ENCODE peak calls at places on chromosomes 16 and 17, in five cellular contexts. One of them, this sample, is unnamed.

GRCh38 chr17:78652913-78653312 is 75.7 kb upstream of the DNAH17 start:
- DNase-seq in NCI-H2171 treated with DMSO at 0.1 percent for 48 hours: no peak
- DNase-seq in ascending aorta: no peak
- DNase-seq in NCI-H446: no peak
- DNase-seq in heart right ventricle: no peak
- DNase-seq in this sample: no peak

GRCh38 chr16:67764153-67764552 is 42.2 kb downstream of the RANBP10 start:
- DNase-seq in NCI-H2171 treated with DMSO at 0.1 percent for 48 hours: no peak
- DNase-seq in ascending aorta: no peak
- DNase-seq in NCI-H446: no peak
- DNase-seq in heart right ventricle: no peak
- DNase-seq in this sample: no peak

GRCh38 chr17:64183815-64184397 is 54.0 kb upstream of the ERN1 start:
- DNase-seq in NCI-H2171 treated with DMSO at 0.1 percent for 48 hours: peak
- DNase-seq in ascending aorta: no peak
- DNase-seq in NCI-H446: no peak
- DNase-seq in heart right ventricle: no peak
- DNase-seq in this sample: no peak

GRCh38 chr17:76071497-76072148 is 694 bp downstream of the SRP68 start:
- DNase-seq in NCI-H2171 treated with DMSO at 0.1 percent for 48 hours: no peak
- DNase-seq in ascending aorta: no peak
- DNase-seq in NCI-H446: no peak
- DNase-seq in heart right ventricle: no peak
- DNase-seq in this sample: no peak

GRCh38 chr17:78725448-78726021 is 56.5 kb downstream of the CYTH1 start:
- DNase-seq in NCI-H2171 treated with DMSO at 0.1 percent for 48 hours: no peak
- DNase-seq in ascending aorta: no peak
- DNase-seq in NCI-H446: no peak
- DNase-seq in heart right ventricle: no peak
- DNase-seq in this sample: no peak

GRCh38 chr16:30491744-30492308 is 19.3 kb downstream of the ITGAL start:
- DNase-seq in NCI-H2171 treated with DMSO at 0.1 percent for 48 hours: no peak
- DNase-seq in ascending aorta: no peak
- DNase-seq in NCI-H446: no peak
- DNase-seq in heart right ventricle: no peak
- DNase-seq in this sample: peak

GRCh38 chr17:39867084-39867890 is 715 bp upstream of the ZPBP2 start:
- DNase-seq in NCI-H2171 treated with DMSO at 0.1 percent for 48 hours: no peak
- DNase-seq in ascending aorta: no peak
- DNase-seq in NCI-H446: no peak
- DNase-seq in heart right ventricle: no peak
- DNase-seq in this sample: peak

GRCh38 chr17:28746611-28747045 is 2.8 kb downstream of the TRAF4 start:
- DNase-seq in NCI-H2171 treated with DMSO at 0.1 percent for 48 hours: peak
- DNase-seq in ascending aorta: no peak
- DNase-seq in NCI-H446: no peak
- DNase-seq in heart right ventricle: no peak
- DNase-seq in this sample: no peak

GRCh38 chr17:76539631-76540271 is at the start of gene PRCD:
- DNase-seq in NCI-H2171 treated with DMSO at 0.1 percent for 48 hours: no peak
- DNase-seq in ascending aorta: no peak
- DNase-seq in NCI-H446: no peak
- DNase-seq in heart right ventricle: no peak
- DNase-seq in this sample: no peak

GRCh38 chr17:27782791-27783206 is 17.5 kb downstream of the NOS2 start:
- DNase-seq in NCI-H2171 treated with DMSO at 0.1 percent for 48 hours: peak
- DNase-seq in ascending aorta: no peak
- DNase-seq in NCI-H446: peak
- DNase-seq in heart right ventricle: peak
- DNase-seq in this sample: no peak

GRCh38 chr16:83402969-83403368 is 404.8 kb upstream of the HSBP1 start:
- DNase-seq in NCI-H2171 treated with DMSO at 0.1 percent for 48 hours: peak
- DNase-seq in ascending aorta: no peak
- DNase-seq in NCI-H446: no peak
- DNase-seq in heart right ventricle: no peak
- DNase-seq in this sample: no peak

GRCh38 chr17:1783834-1784611 is 22.2 kb downstream of the SERPINF1 start:
- DNase-seq in NCI-H2171 treated with DMSO at 0.1 percent for 48 hours: peak
- DNase-seq in ascending aorta: peak
- DNase-seq in NCI-H446: no peak
- DNase-seq in heart right ventricle: peak
- DNase-seq in this sample: no peak

GRCh38 chr17:13001991-13002615 is 15.7 kb downstream of the ELAC2 start:
- DNase-seq in NCI-H2171 treated with DMSO at 0.1 percent for 48 hours: peak
- DNase-seq in ascending aorta: no peak
- DNase-seq in NCI-H446: no peak
- DNase-seq in heart right ventricle: no peak
- DNase-seq in this sample: no peak

GRCh38 chr17:15452746-15453145 is 14.7 kb downstream of the CDRT4 start:
- DNase-seq in NCI-H2171 treated with DMSO at 0.1 percent for 48 hours: no peak
- DNase-seq in ascending aorta: no peak
- DNase-seq in NCI-H446: no peak
- DNase-seq in heart right ventricle: no peak
- DNase-seq in this sample: no peak

GRCh38 chr16:82834156-82834758 is 207.5 kb downstream of the CDH13 start:
- DNase-seq in NCI-H2171 treated with DMSO at 0.1 percent for 48 hours: no peak
- DNase-seq in ascending aorta: no peak
- DNase-seq in NCI-H446: no peak
- DNase-seq in heart right ventricle: no peak
- DNase-seq in this sample: no peak

GRCh38 chr17:72432143-72432604 is 311.4 kb downstream of the SOX9 start:
- DNase-seq in NCI-H2171 treated with DMSO at 0.1 percent for 48 hours: peak
- DNase-seq in ascending aorta: peak
- DNase-seq in NCI-H446: no peak
- DNase-seq in heart right ventricle: no peak
- DNase-seq in this sample: no peak

GRCh38 chr17:2792541-2793169 is 3.6 kb upstream of the RAP1GAP2 start:
- DNase-seq in NCI-H2171 treated with DMSO at 0.1 percent for 48 hours: no peak
- DNase-seq in ascending aorta: no peak
- DNase-seq in NCI-H446: no peak
- DNase-seq in heart right ventricle: no peak
- DNase-seq in this sample: peak

GRCh38 chr17:50308666-50309065 is 34.4 kb downstream of the TMEM92 start:
- DNase-seq in NCI-H2171 treated with DMSO at 0.1 percent for 48 hours: no peak
- DNase-seq in ascending aorta: no peak
- DNase-seq in NCI-H446: no peak
- DNase-seq in heart right ventricle: no peak
- DNase-seq in this sample: no peak

GRCh38 chr17:30278032-30278431 is 13.7 kb downstream of the BLMH start:
- DNase-seq in NCI-H2171 treated with DMSO at 0.1 percent for 48 hours: peak
- DNase-seq in ascending aorta: no peak
- DNase-seq in NCI-H446: no peak
- DNase-seq in heart right ventricle: no peak
- DNase-seq in this sample: no peak

GRCh38 chr17:4998027-4998665 is 396 bp downstream of the KIF1C start:
- DNase-seq in NCI-H2171 treated with DMSO at 0.1 percent for 48 hours: peak
- DNase-seq in ascending aorta: peak
- DNase-seq in NCI-H446: no peak
- DNase-seq in heart right ventricle: peak
- DNase-seq in this sample: peak

GRCh38 chr17:58329035-58329807 is 626 bp upstream of the TSPOAP1 start:
- DNase-seq in NCI-H2171 treated with DMSO at 0.1 percent for 48 hours: no peak
- DNase-seq in ascending aorta: no peak
- DNase-seq in NCI-H446: no peak
- DNase-seq in heart right ventricle: no peak
- DNase-seq in this sample: peak

GRCh38 chr16:87037012-87037411 is 280.2 kb downstream of the C16orf95 start:
- DNase-seq in NCI-H2171 treated with DMSO at 0.1 percent for 48 hours: no peak
- DNase-seq in ascending aorta: no peak
- DNase-seq in NCI-H446: no peak
- DNase-seq in heart right ventricle: no peak
- DNase-seq in this sample: no peak

GRCh38 chr17:64003526-64004121 is 5.5 kb downstream of the PRR29 start:
- DNase-seq in NCI-H2171 treated with DMSO at 0.1 percent for 48 hours: no peak
- DNase-seq in ascending aorta: peak
- DNase-seq in NCI-H446: no peak
- DNase-seq in heart right ventricle: no peak
- DNase-seq in this sample: no peak

GRCh38 chr16:22425036-22425801 is 50.8 kb upstream of the CDR2 start:
- DNase-seq in NCI-H2171 treated with DMSO at 0.1 percent for 48 hours: no peak
- DNase-seq in ascending aorta: peak
- DNase-seq in NCI-H446: no peak
- DNase-seq in heart right ventricle: peak
- DNase-seq in this sample: no peak

GRCh38 chr17:75454193-75454592 is 2.2 kb upstream of the TMEM94 start:
- DNase-seq in NCI-H2171 treated with DMSO at 0.1 percent for 48 hours: no peak
- DNase-seq in ascending aorta: no peak
- DNase-seq in NCI-H446: no peak
- DNase-seq in heart right ventricle: no peak
- DNase-seq in this sample: no peak

GRCh38 chr17:63834431-63835166 is 7.1 kb upstream of the FTSJ3 start:
- DNase-seq in NCI-H2171 treated with DMSO at 0.1 percent for 48 hours: peak
- DNase-seq in ascending aorta: no peak
- DNase-seq in NCI-H446: peak
- DNase-seq in heart right ventricle: no peak
- DNase-seq in this sample: peak

GRCh38 chr16:67516296-67517177 is 12.1 kb upstream of the RIPOR1 start:
- DNase-seq in NCI-H2171 treated with DMSO at 0.1 percent for 48 hours: no peak
- DNase-seq in ascending aorta: no peak
- DNase-seq in NCI-H446: no peak
- DNase-seq in heart right ventricle: no peak
- DNase-seq in this sample: no peak

GRCh38 chr16:48153689-48154265 is 2.0 kb downstream of the ABCC12 start:
- DNase-seq in NCI-H2171 treated with DMSO at 0.1 percent for 48 hours: peak
- DNase-seq in ascending aorta: no peak
- DNase-seq in NCI-H446: no peak
- DNase-seq in heart right ventricle: no peak
- DNase-seq in this sample: no peak

GRCh38 chr17:7830616-7831015 is 3.4 kb upstream of the KDM6B start:
- DNase-seq in NCI-H2171 treated with DMSO at 0.1 percent for 48 hours: no peak
- DNase-seq in ascending aorta: no peak
- DNase-seq in NCI-H446: no peak
- DNase-seq in heart right ventricle: no peak
- DNase-seq in this sample: no peak

GRCh38 chr16:3149193-3149530 is 14.3 kb downstream of the ZNF213 start:
- DNase-seq in NCI-H2171 treated with DMSO at 0.1 percent for 48 hours: no peak
- DNase-seq in ascending aorta: no peak
- DNase-seq in NCI-H446: no peak
- DNase-seq in heart right ventricle: no peak
- DNase-seq in this sample: no peak

GRCh38 chr17:50534979-50535326 is 2.4 kb downstream of the EPN3 start:
- DNase-seq in NCI-H2171 treated with DMSO at 0.1 percent for 48 hours: no peak
- DNase-seq in ascending aorta: no peak
- DNase-seq in NCI-H446: no peak
- DNase-seq in heart right ventricle: no peak
- DNase-seq in this sample: no peak

GRCh38 chr17:77734371-77735050 is 224.0 kb upstream of the TNRC6C start:
- DNase-seq in NCI-H2171 treated with DMSO at 0.1 percent for 48 hours: peak
- DNase-seq in ascending aorta: peak
- DNase-seq in NCI-H446: peak
- DNase-seq in heart right ventricle: peak
- DNase-seq in this sample: no peak

GRCh38 chr17:82300707-82301270 is 16.6 kb downstream of the CD7 start:
- DNase-seq in NCI-H2171 treated with DMSO at 0.1 percent for 48 hours: peak
- DNase-seq in ascending aorta: peak
- DNase-seq in NCI-H446: no peak
- DNase-seq in heart right ventricle: peak
- DNase-seq in this sample: peak

This sample was measured in activated CD8-positive, alpha-beta memory T cell treated with anti-CD3 and anti-CD28 coated beads, Interleukin-2, amount 50 U/mL, for 4 hours.